ENCODE peak calls at places on chromosome 20, in five cellular contexts. S, Z, I, E and L are unnamed samples.

GRCh38 chr20:41058007-41058673 is 29.5 kb downstream of the TOP1 start:
- DNase-seq in I (peak; percentile 93), S (no peak), Z (peak; percentile 92), E (no peak), L (no peak)

GRCh38 chr20:46985241-46985640 is 90.6 kb downstream of the EYA2 start:
- DNase-seq in E (no peak), S (no peak), I (peak; percentile 9), Z (peak; percentile 26), L (no peak)

GRCh38 chr20:1874534-1875168 is 20.6 kb upstream of the SIRPA start:
- DNase-seq in S (no peak), E (no peak), I (peak; percentile 29), Z (no peak), L (no peak)

GRCh38 chr20:3123542-3123941 is 36.1 kb downstream of the FASTKD5 start:
- DNase-seq in Z (no peak), S (no peak), E (no peak), I (no peak), L (no peak)

GRCh38 chr20:19404836-19405235 is 192.4 kb downstream of the SLC24A3 start:
- DNase-seq in S (no peak), E (no peak), Z (no peak), I (no peak), L (no peak)

GRCh38 chr20:60138263-60139127 is 180.3 kb downstream of the CDH26 start:
- DNase-seq in E (peak; percentile 56), I (peak; percentile 48), Z (no peak), S (peak; percentile 78), L (no peak)

GRCh38 chr20:9270831-9271230 is 201.9 kb downstream of the PLCB4 start:
- DNase-seq in E (no peak), Z (peak; percentile 46), S (no peak), I (peak; percentile 74), L (no peak)

GRCh38 chr20:43721097-43721428 is 5.7 kb downstream of the GTSF1L start:
- DNase-seq in E (no peak), S (no peak), I (no peak), Z (no peak), L (no peak)

GRCh38 chr20:6704132-6704861 is 63.2 kb upstream of the BMP2 start:
- DNase-seq in E (peak; percentile 75), S (no peak), I (peak; percentile 75), Z (peak; percentile 89), L (no peak)
- H3K27me3 ChIP-seq in E (no peaks in the 10 kb centered on the region), S (no peaks in the 10 kb centered on the region), I (no peaks in the 10 kb centered on the region), Z (no peaks in the 10 kb centered on the region), L (no peaks in the 10 kb centered on the region)

DNA sequence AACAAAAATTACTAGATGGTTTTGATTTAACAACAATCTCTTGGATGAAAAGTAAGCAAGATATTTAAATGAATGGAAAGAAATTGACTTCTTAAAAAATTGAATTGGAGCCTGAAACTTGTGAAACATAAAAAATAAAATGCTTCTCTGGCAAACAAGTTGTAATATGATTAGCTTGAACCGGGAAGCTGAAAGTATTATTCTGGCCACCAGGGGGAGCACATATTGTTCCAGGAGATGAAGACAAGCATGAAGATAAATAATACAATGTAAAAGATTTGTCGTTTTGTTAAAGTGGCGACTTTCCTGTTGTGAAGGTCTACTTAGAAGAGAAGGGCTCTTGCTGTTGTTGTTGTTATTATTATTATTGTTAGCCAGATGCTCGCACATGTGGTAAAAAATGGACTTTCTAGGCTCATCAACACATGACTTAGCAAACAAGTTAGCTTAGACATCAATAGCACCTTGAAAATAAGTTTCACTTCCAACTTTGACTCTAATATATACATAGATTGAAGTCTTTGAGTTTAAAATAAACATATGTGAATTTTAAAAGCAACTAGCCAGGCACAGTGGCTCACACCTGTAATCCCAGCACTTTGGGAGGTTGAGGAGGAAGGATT is 14.2 kb downstream of the PAX1 start:
- DNase-seq in Z (peak; percentile 84), I (peak; percentile 47), E (peak; percentile 55), S (peak; percentile 79), L (peak; percentile 42)
- H3K27me3 ChIP-seq in Z (peaks cover 40% of the 10 kb centered on the region), I (peaks cover 9% of the 10 kb centered on the region), E (peaks cover 5% of the 10 kb centered on the region), S (no peaks in the 10 kb centered on the region), L (peaks cover 13% of the 10 kb centered on the region)

GRCh38 chr20:37911262-37911661 is 8.3 kb downstream of the VSTM2L start:
- DNase-seq in E (no peak), Z (no peak), S (no peak), I (no peak), L (no peak)
- H3K27me3 ChIP-seq in E (peaks cover 5% of the 10 kb centered on the region), Z (no peaks in the 10 kb centered on the region), S (peaks cover 61% of the 10 kb centered on the region), I (peaks cover 77% of the 10 kb centered on the region), L (no peaks in the 10 kb centered on the region)

DNA sequence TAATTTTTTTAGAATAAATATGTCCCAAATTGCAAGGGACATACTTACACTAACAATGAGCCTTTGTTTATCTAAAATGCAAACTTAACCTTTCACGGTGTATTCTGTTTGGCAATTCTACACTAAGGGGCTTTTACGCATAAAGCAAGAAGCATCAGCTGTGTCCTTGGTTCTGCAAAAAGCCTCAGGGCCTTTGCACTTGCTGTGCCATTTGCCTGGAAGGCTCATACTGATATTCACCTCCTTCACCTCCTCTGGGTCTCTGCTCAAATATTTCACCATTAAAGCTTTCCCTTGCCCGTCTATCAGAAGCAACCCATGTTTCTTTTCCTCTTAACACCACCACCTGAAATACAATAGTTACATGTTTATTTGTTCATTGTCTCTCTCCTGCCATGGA is 8.9 kb upstream of the BMP7 start:
- DNase-seq in S (no peak), E (no peak), I (no peak), Z (no peak), L (no peak)
- H3K27me3 ChIP-seq in S (peaks cover 13% of the 10 kb centered on the region), E (peaks cover 3% of the 10 kb centered on the region), I (peaks cover 5% of the 10 kb centered on the region), Z (peaks cover 58% of the 10 kb centered on the region), L (peaks cover 15% of the 10 kb centered on the region)